ENCODE peak calls at places on chromosomes 11 and 22, in four cellular contexts. One of them, this sample, is unnamed.

GRCh38 chr11:17403977-17404759 is 15.7 kb upstream of the KCNJ11 start:
- DNase-seq in HCT116: no peak
- DNase-seq in K562: no peak
- DNase-seq in HepG2: no peak
- DNase-seq in this sample: no peak

GRCh38 chr11:12942157-12942556 is 67.0 kb upstream of the RASSF10 start:
- DNase-seq in HCT116: no peak
- DNase-seq in K562: no peak
- DNase-seq in HepG2: no peak
- DNase-seq in this sample: no peak

GRCh38 chr11:111707039-111707690 is 59.0 kb downstream of the PPP2R1B start:
- DNase-seq in HCT116: no peak
- DNase-seq in K562: no peak
- DNase-seq in HepG2: peak
- DNase-seq in this sample: no peak

GRCh38 chr11:86577663-86578636 is 94.5 kb downstream of the ME3 start:
- DNase-seq in HCT116: peak
- DNase-seq in K562: no peak
- DNase-seq in HepG2: peak
- DNase-seq in this sample: no peak

GRCh38 chr11:56543157-56543556 is at the start of gene OR5M11:
- DNase-seq in HCT116: no peak
- DNase-seq in K562: no peak
- DNase-seq in HepG2: no peak
- DNase-seq in this sample: no peak

GRCh38 chr11:95723353-95723942 is 66.1 kb downstream of the FAM76B start:
- DNase-seq in HCT116: no peak
- DNase-seq in K562: no peak
- DNase-seq in HepG2: no peak
- DNase-seq in this sample: no peak

GRCh38 chr11:120125005-120125404 is 12.9 kb downstream of the TRIM29 start:
- DNase-seq in HCT116: peak
- DNase-seq in K562: peak
- DNase-seq in HepG2: peak
- DNase-seq in this sample: no peak

GRCh38 chr11:82523141-82523540 is 210.5 kb downstream of the FAM181B start:
- DNase-seq in HCT116: no peak
- DNase-seq in K562: no peak
- DNase-seq in HepG2: no peak
- DNase-seq in this sample: no peak

GRCh38 chr11:119196833-119197483 is 9.2 kb upstream of the CBL start:
- DNase-seq in HCT116: peak
- DNase-seq in K562: peak
- DNase-seq in HepG2: peak
- DNase-seq in this sample: peak

GRCh38 chr22:17705565-17706450 is 67.3 kb downstream of the BCL2L13 start:
- DNase-seq in HCT116: no peak
- DNase-seq in K562: no peak
- DNase-seq in HepG2: no peak
- DNase-seq in this sample: no peak

DNA sequence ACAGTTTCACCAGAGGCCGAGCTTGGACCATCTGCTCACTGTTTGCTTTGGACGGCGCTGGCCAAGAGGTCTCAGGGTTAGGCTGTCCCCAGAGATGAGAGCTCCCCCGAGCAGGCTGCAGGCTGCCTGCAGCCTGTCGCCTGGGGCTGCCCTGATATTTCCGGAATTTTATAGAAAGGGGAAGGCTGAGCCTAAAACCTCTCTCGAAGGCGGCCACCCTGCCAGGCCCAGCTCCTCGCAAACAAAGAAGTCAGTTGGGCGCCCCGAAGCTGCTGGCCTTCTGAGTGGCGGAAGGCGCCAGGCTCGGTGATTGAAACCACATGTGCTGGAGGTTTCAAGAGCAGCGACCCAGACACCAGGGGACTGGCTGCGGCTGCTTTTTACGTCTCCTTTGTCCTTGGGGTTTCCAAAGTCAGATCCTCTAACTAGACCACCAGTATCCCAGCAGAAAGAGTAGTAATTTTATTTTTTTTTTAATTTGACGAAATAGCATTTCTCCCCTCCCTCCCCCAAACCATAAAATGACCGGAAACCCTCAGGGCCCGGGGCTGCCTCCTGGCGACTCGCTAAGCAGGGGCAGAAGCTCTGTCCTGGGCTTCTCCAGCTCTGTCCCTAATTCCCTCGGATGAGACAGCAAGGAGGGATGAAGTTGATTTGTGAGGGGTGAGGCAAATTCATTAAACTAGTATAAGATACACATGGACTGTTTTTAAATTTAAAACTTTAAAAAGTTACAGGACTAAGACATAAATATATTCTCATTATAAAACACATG is 57.4 kb downstream of the CLMP start:
- DNase-seq in HCT116: no peak
- DNase-seq in K562: no peak
- DNase-seq in HepG2: no peak
- DNase-seq in this sample: peak
- TF ChIP-seq ELF1 in HCT116: no peak
- TF ChIP-seq ELF1 in K562: no peak
- TF ChIP-seq ELF1 in HepG2: no peak
- TF ChIP-seq ELF1 in this sample: no peak

GRCh38 chr22:31752096-31752847 is 1.5 kb upstream of the DEPDC5 start:
- DNase-seq in HCT116: no peak
- DNase-seq in K562: peak
- DNase-seq in HepG2: no peak
- DNase-seq in this sample: no peak

GRCh38 chr22:31747441-31747840 is 2.5 kb downstream of the PRR14L start:
- DNase-seq in HCT116: no peak
- DNase-seq in K562: no peak
- DNase-seq in HepG2: no peak
- DNase-seq in this sample: no peak

GRCh38 chr22:31750365-31751284 is 693 bp upstream of the PRR14L start:
- DNase-seq in HCT116: no peak
- DNase-seq in K562: peak
- DNase-seq in HepG2: no peak
- DNase-seq in this sample: no peak

GRCh38 chr22:31748490-31748889 is 1.4 kb downstream of the PRR14L start:
- DNase-seq in HCT116: no peak
- DNase-seq in K562: no peak
- DNase-seq in HepG2: no peak
- DNase-seq in this sample: no peak

GRCh38 chr22:31749636-31750364 is at the start of gene PRR14L:
- DNase-seq in HCT116: peak
- DNase-seq in K562: peak
- DNase-seq in HepG2: peak
- DNase-seq in this sample: peak
- TF ChIP-seq CTCF in HCT116: no peak
- TF ChIP-seq CTCF in K562: no peak
- TF ChIP-seq CTCF in HepG2: peak
- TF ChIP-seq CTCF in this sample: no peak

GRCh38 chr11:92804388-92804787 is 165.1 kb upstream of the MTNR1B start:
- DNase-seq in HCT116: no peak
- DNase-seq in K562: no peak
- DNase-seq in HepG2: no peak
- DNase-seq in this sample: no peak
- TF ChIP-seq ELF1 in HCT116: no peak
- TF ChIP-seq ELF1 in K562: no peak
- TF ChIP-seq ELF1 in HepG2: no peak
- TF ChIP-seq ELF1 in this sample: no peak

GRCh38 chr11:76721755-76722677 is 51.5 kb upstream of the LRRC32 start:
- DNase-seq in HCT116: peak
- DNase-seq in K562: peak
- DNase-seq in HepG2: peak
- DNase-seq in this sample: peak

GRCh38 chr11:76724162-76724768 is 53.7 kb upstream of the LRRC32 start:
- DNase-seq in HCT116: no peak
- DNase-seq in K562: no peak
- DNase-seq in HepG2: no peak
- DNase-seq in this sample: no peak

GRCh38 chr11:76719686-76720085 is 49.1 kb upstream of the LRRC32 start:
- DNase-seq in HCT116: no peak
- DNase-seq in K562: no peak
- DNase-seq in HepG2: no peak
- DNase-seq in this sample: no peak

GRCh38 chr11:76723548-76723947 is 53.0 kb upstream of the LRRC32 start:
- DNase-seq in HCT116: no peak
- DNase-seq in K562: no peak
- DNase-seq in HepG2: no peak
- DNase-seq in this sample: no peak

GRCh38 chr11:76723142-76723541 is 52.6 kb upstream of the LRRC32 start:
- DNase-seq in HCT116: no peak
- DNase-seq in K562: peak
- DNase-seq in HepG2: no peak
- DNase-seq in this sample: no peak
- TF ChIP-seq CTCF in HCT116: no peak
- TF ChIP-seq CTCF in K562: peak
- TF ChIP-seq CTCF in HepG2: peak
- TF ChIP-seq CTCF in this sample: no peak

GRCh38 chr22:40709752-40710413 is 30.6 kb downstream of the MCHR1 start:
- DNase-seq in HCT116: no peak
- DNase-seq in K562: peak
- DNase-seq in HepG2: no peak
- DNase-seq in this sample: peak
- TF ChIP-seq ELF1 in HCT116: no peak
- TF ChIP-seq ELF1 in K562: no peak
- TF ChIP-seq ELF1 in HepG2: no peak
- TF ChIP-seq ELF1 in this sample: no peak

DNA sequence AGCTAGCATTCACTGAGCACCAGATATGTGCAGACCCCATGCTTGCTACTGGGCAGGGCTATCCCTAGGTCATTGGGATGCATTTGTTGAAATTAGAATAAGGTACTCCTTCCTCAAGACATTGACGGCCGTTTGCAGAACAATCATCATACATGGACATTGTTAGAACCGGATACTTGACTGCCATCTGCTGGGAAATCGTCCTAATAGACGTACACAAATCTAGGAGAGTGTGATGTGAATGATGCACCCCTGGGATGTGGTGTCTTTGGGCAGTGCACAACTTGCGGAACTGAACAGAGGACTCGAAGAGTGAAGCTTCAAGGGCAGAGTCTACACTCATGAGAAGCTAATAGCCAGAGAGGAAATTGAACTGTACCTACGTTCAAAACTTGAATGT is 35.9 kb downstream of the MYO18B start:
- DNase-seq in HCT116: peak
- DNase-seq in K562: peak
- DNase-seq in HepG2: peak
- DNase-seq in this sample: peak
- TF ChIP-seq CTCF in HCT116: peak
- TF ChIP-seq CTCF in K562: peak
- TF ChIP-seq CTCF in HepG2: peak
- TF ChIP-seq CTCF in this sample: peak

GRCh38 chr11:68923614-68924013 is 19.9 kb downstream of the IGHMBP2 start:
- DNase-seq in HCT116: no peak
- DNase-seq in K562: no peak
- DNase-seq in HepG2: no peak
- DNase-seq in this sample: no peak

GRCh38 chr11:68927280-68928107 is 23.8 kb downstream of the IGHMBP2 start:
- DNase-seq in HCT116: no peak
- DNase-seq in K562: no peak
- DNase-seq in HepG2: no peak
- DNase-seq in this sample: no peak

GRCh38 chr11:68925613-68926012 is 21.9 kb downstream of the IGHMBP2 start:
- DNase-seq in HCT116: no peak
- DNase-seq in K562: peak
- DNase-seq in HepG2: no peak
- DNase-seq in this sample: no peak

GRCh38 chr11:68928108-68928429 is 24.4 kb downstream of the IGHMBP2 start:
- DNase-seq in HCT116: no peak
- DNase-seq in K562: no peak
- DNase-seq in HepG2: no peak
- DNase-seq in this sample: no peak

DNA sequence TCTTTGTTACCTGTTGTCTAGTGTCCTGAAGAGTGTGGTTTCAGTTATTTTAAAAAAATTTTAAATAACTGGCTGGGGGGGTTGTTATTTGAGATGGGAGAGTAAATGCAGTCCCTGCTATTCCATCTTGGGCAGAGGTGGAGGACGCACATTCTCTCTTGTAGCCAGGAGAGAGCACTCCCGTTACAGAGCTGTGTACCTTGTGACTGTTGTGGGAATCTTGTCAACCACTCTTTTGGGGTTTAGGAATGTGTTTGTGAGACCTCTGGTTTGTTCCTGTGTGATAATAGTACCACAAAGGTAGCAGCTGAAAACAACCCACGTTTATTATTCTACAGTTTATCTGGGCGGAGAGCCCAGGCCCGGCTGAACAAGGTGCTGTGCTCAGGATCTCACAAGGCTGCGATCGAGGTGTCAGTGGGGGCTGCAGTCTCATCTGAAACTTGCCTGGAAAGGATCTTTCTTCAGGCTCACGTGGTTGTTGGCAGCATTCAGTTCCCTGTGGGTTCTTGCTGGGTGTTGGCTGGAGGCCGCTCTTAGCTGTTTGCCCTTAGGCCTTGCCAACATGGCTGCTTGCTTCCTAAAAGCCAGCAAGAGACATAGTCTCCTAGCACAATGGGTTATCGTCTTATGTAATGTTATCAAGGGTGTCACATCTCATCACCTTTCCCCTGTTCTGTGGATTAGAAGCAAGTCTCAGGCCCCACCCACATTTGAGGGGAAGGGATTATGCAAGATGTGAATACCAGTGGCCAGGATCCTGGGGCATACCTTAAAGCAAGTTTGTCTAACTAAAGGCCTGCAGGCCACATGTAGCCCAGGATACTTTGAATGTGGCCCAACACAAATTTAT is 20.6 kb downstream of the IGHMBP2 start:
- DNase-seq in HCT116: no peak
- DNase-seq in K562: no peak
- DNase-seq in HepG2: no peak
- DNase-seq in this sample: no peak
- TF ChIP-seq ELF1 in HCT116: no peak
- TF ChIP-seq ELF1 in K562: no peak
- TF ChIP-seq ELF1 in HepG2: no peak
- TF ChIP-seq ELF1 in this sample: no peak

GRCh38 chr11:103656382-103656781 is 380.1 kb upstream of the DDI1 start:
- DNase-seq in HCT116: no peak
- DNase-seq in K562: no peak
- DNase-seq in HepG2: no peak
- DNase-seq in this sample: no peak
- TF ChIP-seq CTCF in HCT116: no peak
- TF ChIP-seq CTCF in K562: no peak
- TF ChIP-seq CTCF in HepG2: no peak
- TF ChIP-seq CTCF in this sample: no peak